ENCODE peak calls at places on chromosome X, in ten cellular contexts. N is A549, U is adrenal gland, I is heart left ventricle, Q is uterus, D is right lobe of liver, T is body of pancreas, G is esophagus squamous epithelium, L is IMR-90, V is ovary. H is an unnamed sample.

GRCh38 chrX:113522814-113523213 is 682.2 kb upstream of the AMOT start:
- DNase-seq in N (no peak), U (no peak), I (no peak), Q (no peak), D (no peak), T (peak), G (no peak), L (no peak), V (no peak), H (no peak)

GRCh38 chrX:56385960-56386359 is 153.8 kb downstream of the KLF8 start:
- DNase-seq in N (no peak), U (no peak), I (no peak), Q (no peak), D (no peak), T (no peak), G (no peak), L (no peak), V (no peak), H (no peak)

GRCh38 chrX:113726898-113727297 is 857.0 kb upstream of the HTR2C start:
- DNase-seq in N (no peak), U (no peak), I (no peak), Q (no peak), D (no peak), T (no peak), G (no peak), L (no peak), V (no peak), H (no peak)

GRCh38 chrX:57528670-57529255 is 63.0 kb upstream of the ZXDB start:
- DNase-seq in N (peak), U (no peak), I (no peak), Q (no peak), D (no peak), T (peak), G (no peak), L (peak), V (no peak), H (no peak)

GRCh38 chrX:153546386-153546785 is 28.9 kb downstream of the ATP2B3 start:
- DNase-seq in N (no peak), U (no peak), I (no peak), Q (no peak), D (no peak), T (no peak), G (no peak), L (no peak), V (no peak), H (no peak)

GRCh38 chrX:12975670-12975965 is 708 bp downstream of the TMSB4X start:
- DNase-seq in N (no peak), U (no peak), I (peak), Q (no peak), D (no peak), T (no peak), G (no peak), L (no peak), V (peak), H (no peak)

GRCh38 chrX:35351212-35351611 is 408.6 kb downstream of the FAM47B start:
- DNase-seq in N (no peak), U (no peak), I (no peak), Q (no peak), D (no peak), T (no peak), G (no peak), L (no peak), V (no peak), H (no peak)

GRCh38 chrX:23494741-23495140 is 160.1 kb downstream of the PTCHD1 start:
- DNase-seq in N (no peak), U (no peak), I (no peak), Q (no peak), D (no peak), T (no peak), G (no peak), L (no peak), V (no peak), H (no peak)

GRCh38 chrX:71439420-71439819 is 73.3 kb downstream of the TAF1 start:
- DNase-seq in N (no peak), U (no peak), I (no peak), Q (no peak), D (no peak), T (no peak), G (no peak), L (no peak), V (no peak), H (no peak)

GRCh38 chrX:50691820-50692219 is 122.2 kb downstream of the SHROOM4 start:
- DNase-seq in N (peak), U (no peak), I (no peak), Q (no peak), D (no peak), T (peak), G (no peak), L (peak), V (no peak), H (no peak)

GRCh38 chrX:110425222-110425621 is 66.6 kb downstream of the RTL9 start:
- DNase-seq in N (no peak), U (no peak), I (no peak), Q (no peak), D (no peak), T (no peak), G (no peak), L (no peak), V (no peak), H (no peak)

GRCh38 chrX:11558972-11559371 is 106.7 kb downstream of the ARHGAP6 start:
- DNase-seq in N (peak), U (no peak), I (no peak), Q (no peak), D (no peak), T (no peak), G (no peak), L (no peak), V (no peak), H (no peak)

GRCh38 chrX:118062817-118063615 is 53.6 kb downstream of the KLHL13 start:
- DNase-seq in N (no peak), U (no peak), I (no peak), Q (no peak), D (no peak), T (no peak), G (no peak), L (no peak), V (no peak), H (no peak)

GRCh38 chrX:15567886-15568616 is 32.7 kb downstream of the ACE2 start:
- DNase-seq in N (peak), U (no peak), I (no peak), Q (no peak), D (no peak), T (no peak), G (no peak), L (no peak), V (no peak), H (no peak)

GRCh38 chrX:104045642-104046041 is 5.9 kb downstream of the H2BW2 start:
- DNase-seq in N (no peak), U (no peak), I (no peak), Q (no peak), D (no peak), T (no peak), G (no peak), L (no peak), V (no peak), H (no peak)

GRCh38 chrX:41588271-41588670 is 100.5 kb upstream of the GPR34 start:
- DNase-seq in N (no peak), U (no peak), I (no peak), Q (no peak), D (no peak), T (no peak), G (no peak), L (no peak), V (no peak), H (no peak)

GRCh38 chrX:26613951-26614350 is 398.0 kb downstream of the MAGEB5 start:
- DNase-seq in N (no peak), U (no peak), I (no peak), Q (no peak), D (no peak), T (no peak), G (no peak), L (peak), V (no peak), H (no peak)

GRCh38 chrX:10648608-10649007 is 28.2 kb upstream of the MID1 start:
- DNase-seq in N (no peak), U (no peak), I (no peak), Q (no peak), D (no peak), T (no peak), G (no peak), L (peak), V (no peak), H (no peak)

GRCh38 chrX:108945883-108946523 is 209.6 kb upstream of the IRS4 start:
- DNase-seq in N (no peak), U (no peak), I (no peak), Q (no peak), D (no peak), T (no peak), G (no peak), L (no peak), V (no peak), H (no peak)

GRCh38 chrX:66635360-66635759 is 3.5 kb downstream of the EDA2R start:
- DNase-seq in N (peak), U (no peak), I (no peak), Q (peak), D (no peak), T (no peak), G (no peak), L (peak), V (no peak), H (no peak)

GRCh38 chrX:23959781-23960180 is 52.0 kb downstream of the CXorf58 start:
- DNase-seq in N (no peak), U (peak), I (no peak), Q (no peak), D (no peak), T (no peak), G (no peak), L (no peak), V (no peak), H (no peak)

GRCh38 chrX:68878977-68879376 is 50.2 kb downstream of the EFNB1 start:
- DNase-seq in N (no peak), U (no peak), I (no peak), Q (no peak), D (no peak), T (no peak), G (no peak), L (no peak), V (no peak), H (no peak)

GRCh38 chrX:92213781-92214180 is 434.6 kb downstream of the PCDH11X start:
- DNase-seq in N (peak), U (no peak), I (no peak), Q (no peak), D (no peak), T (no peak), G (no peak), L (peak), V (no peak), H (no peak)

GRCh38 chrX:111886678-111887077 is 10.7 kb downstream of the TRPC5OS start:
- DNase-seq in N (no peak), U (no peak), I (peak), Q (no peak), D (no peak), T (no peak), G (no peak), L (no peak), V (no peak), H (no peak)

GRCh38 chrX:123487226-123487625 is 245.6 kb downstream of the THOC2 start:
- DNase-seq in N (no peak), U (no peak), I (no peak), Q (no peak), D (no peak), T (no peak), G (no peak), L (no peak), V (no peak), H (no peak)

GRCh38 chrX:69215161-69215560 is 49.9 kb upstream of the PJA1 start:
- DNase-seq in N (no peak), U (no peak), I (no peak), Q (no peak), D (no peak), T (no peak), G (no peak), L (no peak), V (no peak), H (no peak)

GRCh38 chrX:110412971-110413726 is 54.5 kb downstream of the RTL9 start:
- DNase-seq in N (peak), U (peak), I (peak), Q (peak), D (peak), T (peak), G (no peak), L (peak), V (peak), H (peak)

GRCh38 chrX:10507876-10508275 is 112.5 kb downstream of the MID1 start:
- DNase-seq in N (no peak), U (no peak), I (no peak), Q (no peak), D (no peak), T (no peak), G (no peak), L (peak), V (no peak), H (no peak)

DNA sequence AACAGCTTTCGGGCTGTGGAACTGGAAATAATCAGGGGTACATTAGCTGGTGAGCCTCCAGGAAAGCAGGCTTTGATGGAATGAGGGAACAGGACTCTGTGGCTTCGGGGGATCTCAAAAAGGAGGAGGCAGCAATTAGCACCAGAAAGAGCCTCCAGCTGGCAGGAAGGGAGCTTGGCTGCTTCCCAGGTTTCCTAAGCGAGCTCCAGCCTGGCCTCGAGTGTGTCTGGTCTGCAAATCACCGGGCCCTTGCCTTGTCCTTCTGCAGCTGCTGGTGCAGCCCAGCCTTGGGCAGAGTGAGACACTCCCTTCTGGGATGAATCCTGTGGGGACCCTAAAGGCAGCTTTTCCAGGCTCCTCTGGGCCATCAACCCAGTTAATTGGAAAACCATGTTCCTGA is 10.7 kb upstream of the PDHA1 start:
- DNase-seq in N (no peak), U (peak), I (peak), Q (no peak), D (peak), T (no peak), G (no peak), L (peak), V (no peak), H (no peak)
- TF ChIP-seq CTCF in N (no peak), U (no peak), I (no peak), Q (no peak), D (no peak), T (no peak), G (no peak), L (no peak), V (no peak), H (no peak)

DNA sequence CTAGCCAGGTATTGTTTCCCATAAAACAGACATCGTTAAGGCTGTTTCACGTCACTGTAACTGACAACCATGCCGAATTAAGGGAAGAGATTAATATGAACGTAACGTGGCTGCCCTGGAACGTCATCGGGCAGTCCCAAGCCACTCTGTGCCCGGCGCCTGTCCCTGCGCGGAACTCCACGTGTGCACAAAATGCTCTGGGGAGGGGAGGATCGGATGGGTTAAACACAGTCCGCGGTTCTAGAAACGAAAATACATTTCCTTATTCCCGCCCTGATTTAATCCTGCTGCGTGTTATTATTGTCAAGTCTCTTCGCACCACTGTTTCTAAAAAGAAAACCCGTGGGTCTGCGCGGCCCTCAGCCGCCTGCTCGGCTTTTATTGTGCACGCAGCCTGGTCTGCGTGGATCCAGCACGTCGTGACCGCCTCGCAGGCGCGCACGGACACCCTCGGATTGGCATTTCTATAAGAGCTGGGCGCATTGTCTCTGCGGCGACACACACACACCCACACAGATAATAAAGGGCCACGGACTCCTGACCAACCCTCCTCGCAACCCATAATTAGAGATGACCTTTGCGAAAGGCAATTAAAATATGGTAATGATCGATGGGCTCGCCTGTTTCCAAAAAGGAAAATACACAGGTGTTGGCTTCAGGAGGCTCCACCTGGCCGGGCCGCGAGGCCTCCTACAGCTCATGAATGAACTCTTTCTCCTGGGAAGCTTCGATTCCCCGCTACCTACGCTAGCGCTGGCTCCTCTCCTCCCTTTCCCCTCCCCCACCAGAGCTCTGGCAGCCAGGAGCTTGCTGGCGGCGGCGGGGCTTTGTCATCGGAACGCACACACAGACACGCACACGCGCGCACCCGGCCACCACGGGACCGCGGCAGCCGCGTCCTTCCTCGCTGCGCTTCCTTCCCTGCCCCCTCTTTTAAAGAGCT is 69.8 kb upstream of the BCOR start:
- DNase-seq in N (no peak), U (peak), I (peak), Q (peak), D (no peak), T (no peak), G (no peak), L (no peak), V (peak), H (peak)
- H3K4me3 ChIP-seq in N (no peak), U (peak), I (peak), Q (peak), D (peak), T (no peak), G (peak), L (no peak), V (peak), H (peak)

DNA sequence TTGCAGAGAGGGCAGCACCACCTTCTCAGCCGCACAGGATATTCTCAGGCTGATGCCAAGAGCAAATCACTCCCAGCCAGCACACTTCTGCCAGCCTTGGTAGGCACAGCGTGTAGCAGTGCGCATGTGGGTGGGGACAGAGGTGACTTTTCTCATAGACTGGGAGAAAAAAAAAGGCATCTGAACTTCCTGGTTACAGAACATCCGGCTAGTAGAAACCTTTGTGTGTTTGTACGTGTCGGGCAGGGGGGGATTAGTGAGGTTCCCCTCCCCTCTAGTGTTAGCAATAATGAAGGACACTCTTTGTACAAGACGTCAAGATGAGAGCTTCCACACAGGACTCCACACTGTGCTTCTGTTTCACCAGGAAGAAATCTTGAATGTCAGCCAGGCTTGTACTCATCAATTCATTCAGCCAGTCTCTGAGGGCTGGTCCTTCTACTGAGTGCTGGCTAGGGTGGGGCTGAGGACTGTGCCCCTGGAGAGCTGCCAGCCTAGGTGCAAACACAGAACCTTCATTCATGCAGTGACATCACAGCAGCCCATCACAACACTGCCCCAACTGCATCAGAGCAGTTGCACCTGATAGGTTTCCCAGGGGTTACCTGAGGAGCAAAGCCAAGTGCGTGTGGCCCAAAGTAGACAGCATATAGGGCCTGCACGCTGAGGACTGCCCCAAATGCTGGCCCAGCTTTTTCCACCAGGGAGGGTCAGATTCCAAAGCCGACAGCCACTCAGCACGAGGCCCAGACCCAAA is 34.7 kb downstream of the SLC25A5 start:
- DNase-seq in N (peak), U (peak), I (no peak), Q (no peak), D (peak), T (peak), G (no peak), L (peak), V (no peak), H (peak)
- TF ChIP-seq POLR2A in N (peak), U (no peak), I (no peak), Q (no peak), D (no peak), T (no peak), G (no peak), L (no peak), V (no peak), H (no peak)

GRCh38 chrX:18664947-18665346 is 7.0 kb downstream of the RS1 start:
- DNase-seq in N (no peak), U (no peak), I (no peak), Q (no peak), D (no peak), T (no peak), G (no peak), L (no peak), V (no peak), H (no peak)
- TF ChIP-seq CTCF in N (no peak), U (no peak), I (no peak), Q (no peak), D (no peak), T (no peak), G (no peak), L (no peak), V (no peak), H (no peak)

GRCh38 chrX:38614485-38614884 is 53.1 kb downstream of the TSPAN7 start:
- DNase-seq in N (no peak), U (no peak), I (no peak), Q (no peak), D (no peak), T (no peak), G (no peak), L (no peak), V (no peak), H (no peak)
- H3K4me3 ChIP-seq in N (no peak), U (no peak), I (no peak), Q (no peak), D (no peak), T (no peak), G (no peak), L (no peak), V (no peak), H (no peak)